ENCODE peak calls at places on chromosome 18, in five cellular contexts. J is K562, W is GM12878, M is HepG2, Y is H1. Q is an unnamed sample.

GRCh38 chr18:68519341-68519740 is 195.6 kb downstream of the TMX3 start:
- DNase-seq in J (no peak), W (no peak), M (no peak), Y (no peak), Q (no peak)

GRCh38 chr18:62384610-62385097 is 59.5 kb downstream of the TNFRSF11A start:
- DNase-seq in J (no peak), W (no peak), M (no peak), Y (peak; percentile 53), Q (no peak)

GRCh38 chr18:68104036-68104435 is 587.5 kb upstream of the DSEL start:
- DNase-seq in J (no peak), W (no peak), M (no peak), Y (no peak), Q (no peak)

GRCh38 chr18:43405097-43405496 is 127.8 kb upstream of the SYT4 start:
- DNase-seq in J (no peak), W (no peak), M (no peak), Y (no peak), Q (no peak)

GRCh38 chr18:68699043-68699442 is 15.9 kb downstream of the TMX3 start:
- DNase-seq in J (no peak), W (no peak), M (no peak), Y (no peak), Q (no peak)

GRCh38 chr18:73739098-73739497 is 408.5 kb downstream of the FBXO15 start:
- DNase-seq in J (no peak), W (no peak), M (no peak), Y (no peak), Q (no peak)

GRCh38 chr18:26004827-26005226 is 85.6 kb downstream of the SS18 start:
- DNase-seq in J (no peak), W (no peak), M (no peak), Y (no peak), Q (no peak)

GRCh38 chr18:2050016-2050415 is 521.3 kb downstream of the METTL4 start:
- DNase-seq in J (no peak), W (no peak), M (no peak), Y (no peak), Q (no peak)

GRCh38 chr18:76490701-76491171 is 4.3 kb downstream of the ZNF516 start:
- DNase-seq in J (no peak), W (no peak), M (no peak), Y (no peak), Q (no peak)

GRCh38 chr18:50286391-50287027 is 983 bp downstream of the CXXC1 start:
- DNase-seq in J (peak; percentile 56), W (no peak), M (no peak), Y (peak; percentile 56), Q (peak; percentile 26)

GRCh38 chr18:35497006-35497333 is 790 bp downstream of the INO80C start:
- DNase-seq in J (no peak), W (no peak), M (no peak), Y (no peak), Q (no peak)

GRCh38 chr18:3062798-3063563 is 50.0 kb upstream of the LPIN2 start:
- DNase-seq in J (peak; percentile 68), W (no peak), M (peak; percentile 72), Y (peak; percentile 83), Q (peak; percentile 13)

GRCh38 chr18:57194622-57195021 is 47.7 kb downstream of the BOD1L2 start:
- DNase-seq in J (no peak), W (no peak), M (no peak), Y (no peak), Q (no peak)

GRCh38 chr18:13809521-13810252 is 14.3 kb upstream of the MC5R start:
- DNase-seq in J (no peak), W (no peak), M (no peak), Y (no peak), Q (no peak)

GRCh38 chr18:10234912-10235439 is 219.5 kb upstream of the APCDD1 start:
- DNase-seq in J (no peak), W (no peak), M (no peak), Y (no peak), Q (no peak)

GRCh38 chr18:48813833-48814489 is 136.8 kb downstream of the SMAD7 start:
- DNase-seq in J (peak; percentile 68), W (no peak), M (no peak), Y (peak; percentile 33), Q (no peak)

GRCh38 chr18:49008716-49009115 is 58.0 kb upstream of the SMAD7 start:
- DNase-seq in J (no peak), W (no peak), M (no peak), Y (no peak), Q (no peak)

GRCh38 chr18:62758591-62758990 is 43.2 kb downstream of the PHLPP1 start:
- DNase-seq in J (no peak), W (no peak), M (no peak), Y (no peak), Q (no peak)

GRCh38 chr18:31581498-31582197 is 10.0 kb upstream of the TTR start:
- DNase-seq in J (no peak), W (no peak), M (peak; percentile 34), Y (no peak), Q (no peak)

GRCh38 chr18:79488311-79489047 is 92.7 kb downstream of the NFATC1 start:
- DNase-seq in J (no peak), W (no peak), M (no peak), Y (no peak), Q (no peak)
- H4K20me1 ChIP-seq in J (no peaks in the 10 kb centered on the region), W (no peaks in the 10 kb centered on the region), M (no peaks in the 10 kb centered on the region), Y (no peaks in the 10 kb centered on the region), Q (no peaks in the 10 kb centered on the region)

DNA sequence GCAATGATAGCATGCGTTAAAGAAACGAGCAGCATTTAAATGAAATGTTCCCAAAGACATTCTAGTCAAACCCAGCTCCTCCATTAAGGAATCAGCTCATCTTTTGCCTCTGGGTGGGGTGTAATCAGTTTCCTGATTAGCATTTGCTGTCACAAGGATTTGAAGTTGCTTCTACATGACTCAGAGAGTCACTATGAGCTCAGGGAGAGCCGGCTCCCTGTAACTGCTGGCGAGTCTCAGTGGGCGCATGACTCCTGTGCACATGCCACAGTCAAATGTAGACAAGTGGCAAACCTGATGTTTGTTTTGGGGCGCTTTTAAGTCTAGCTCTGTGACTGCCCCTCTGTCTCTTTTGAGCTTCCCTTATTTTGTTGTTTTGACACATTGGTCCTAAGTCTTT is 442.3 kb upstream of the CELF4 start:
- DNase-seq in J (no peak), W (no peak), M (no peak), Y (no peak), Q (no peak)
- TF ChIP-seq ZNF274 in J (no peak), W (no peak), M (no peak), Y (no peak), Q (no peak)

GRCh38 chr18:78650926-78651325 is 328.7 kb upstream of the SALL3 start:
- DNase-seq in J (no peak), W (no peak), M (no peak), Y (no peak), Q (no peak)
- H3K9me3 ChIP-seq in J (no peaks in the 10 kb centered on the region), W (peaks cover 3% of the 10 kb centered on the region), M (peaks cover 24% of the 10 kb centered on the region), Y (peaks cover 40% of the 10 kb centered on the region), Q (no peaks in the 10 kb centered on the region)

DNA sequence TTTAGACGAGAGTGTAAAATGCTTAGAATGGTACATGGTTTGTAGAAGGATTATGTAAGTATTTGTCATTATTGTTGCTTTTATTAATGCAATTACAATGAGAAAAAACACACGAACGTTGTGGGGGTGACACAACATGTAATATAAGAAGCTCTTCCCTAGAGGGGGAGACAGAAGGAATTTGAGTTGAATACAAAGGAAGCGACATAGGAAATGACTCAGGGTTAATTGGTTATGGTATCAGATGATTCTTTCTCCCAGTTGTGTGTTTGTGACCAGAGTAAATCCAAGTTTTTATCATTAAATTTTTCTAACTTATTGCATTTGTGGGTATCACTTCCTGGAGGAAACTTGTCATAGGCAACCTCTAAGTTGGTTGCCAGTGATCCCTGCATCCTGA is 625.6 kb upstream of the CDH2 start:
- DNase-seq in J (no peak), W (no peak), M (no peak), Y (no peak), Q (no peak)
- H4K20me1 ChIP-seq in J (no peaks in the 10 kb centered on the region), W (no peaks in the 10 kb centered on the region), M (no peaks in the 10 kb centered on the region), Y (no peaks in the 10 kb centered on the region), Q (no peaks in the 10 kb centered on the region)

GRCh38 chr18:74895686-74896085 is 298.0 kb downstream of the ZNF407 start:
- DNase-seq in J (no peak), W (no peak), M (peak; percentile 7), Y (no peak), Q (peak; percentile 6)

GRCh38 chr18:74898965-74899364 is 301.3 kb downstream of the ZNF407 start:
- DNase-seq in J (no peak), W (no peak), M (peak; percentile 6), Y (no peak), Q (no peak)

GRCh38 chr18:74896390-74896991 is 298.8 kb downstream of the ZNF407 start:
- DNase-seq in J (peak; percentile 10), W (no peak), M (peak; percentile 62), Y (peak; percentile 48), Q (peak; percentile 51)

GRCh38 chr18:74899554-74899953 is 301.9 kb downstream of the ZNF407 start:
- DNase-seq in J (no peak), W (no peak), M (no peak), Y (no peak), Q (no peak)

DNA sequence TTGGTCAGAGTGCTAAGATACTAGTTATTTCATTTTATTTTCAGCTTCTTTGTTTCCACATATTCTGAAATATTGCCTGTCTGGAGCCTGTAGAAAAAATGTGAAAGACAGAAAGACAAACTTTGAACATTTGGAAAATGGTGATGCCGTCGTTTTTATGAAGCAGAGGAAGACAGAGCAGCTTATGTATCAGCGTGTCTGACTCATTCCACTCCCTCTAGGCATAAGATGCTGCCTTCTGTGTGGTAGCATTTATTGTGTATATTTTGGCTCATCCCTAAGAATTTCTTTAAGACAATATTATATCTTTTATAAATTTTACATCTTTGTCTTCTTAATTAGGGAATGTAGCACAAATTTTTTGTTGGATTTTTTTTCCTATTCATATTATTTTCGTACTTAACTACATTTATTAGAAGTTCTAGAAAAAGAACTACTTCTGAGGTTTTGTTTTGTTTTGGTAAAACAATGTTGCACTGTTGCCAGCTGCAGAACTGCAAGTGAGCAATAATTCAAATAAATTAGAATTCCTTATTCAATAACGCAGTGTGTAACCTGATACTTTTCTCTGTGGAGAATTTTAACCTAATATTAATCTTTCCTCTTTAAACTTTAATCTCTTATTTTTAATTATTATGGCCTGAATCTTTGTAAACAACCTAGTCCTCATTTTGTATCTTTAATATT is 300.4 kb downstream of the ZNF407 start:
- DNase-seq in J (no peak), W (no peak), M (no peak), Y (no peak), Q (no peak)
- TF ChIP-seq ZNF274 in J (no peak), W (no peak), M (no peak), Y (no peak), Q (no peak)

GRCh38 chr18:53033128-53033527 is 693.1 kb downstream of the DCC start:
- DNase-seq in J (no peak), W (no peak), M (no peak), Y (no peak), Q (no peak)
- H3K9me3 ChIP-seq in J (no peaks in the 10 kb centered on the region), W (no peaks in the 10 kb centered on the region), M (no peaks in the 10 kb centered on the region), Y (no peaks in the 10 kb centered on the region), Q (peaks cover 30% of the 10 kb centered on the region)